ENCODE peak calls at places on chromosome 14, in five cellular contexts. One of them, this sample, is unnamed.

GRCh38 chr14:51917186-51917585 is 56.8 kb downstream of the GNG2 start:
- DNase-seq in dorsolateral prefrontal cortex: no peak
- DNase-seq in H1: no peak
- DNase-seq in heart left ventricle: no peak
- DNase-seq in psoas muscle: peak; percentile 52
- DNase-seq in this sample: no peak

GRCh38 chr14:91144425-91145145 is 30.7 kb downstream of the DGLUCY start:
- DNase-seq in dorsolateral prefrontal cortex: no peak
- DNase-seq in H1: no peak
- DNase-seq in heart left ventricle: no peak
- DNase-seq in psoas muscle: no peak
- DNase-seq in this sample: no peak

GRCh38 chr14:74973003-74973614 is 17.7 kb upstream of the PGF start:
- DNase-seq in dorsolateral prefrontal cortex: no peak
- DNase-seq in H1: no peak
- DNase-seq in heart left ventricle: peak; percentile 88
- DNase-seq in psoas muscle: peak; percentile 84
- DNase-seq in this sample: no peak

GRCh38 chr14:100840286-100840685 is 14.4 kb downstream of the MEG3 start:
- DNase-seq in dorsolateral prefrontal cortex: no peak
- DNase-seq in H1: peak; percentile 63
- DNase-seq in heart left ventricle: no peak
- DNase-seq in psoas muscle: no peak
- DNase-seq in this sample: no peak

GRCh38 chr14:89618821-89619551 is 202.0 kb upstream of the FOXN3 start:
- DNase-seq in dorsolateral prefrontal cortex: no peak
- DNase-seq in H1: peak; percentile 84
- DNase-seq in heart left ventricle: peak; percentile 78
- DNase-seq in psoas muscle: peak; percentile 88
- DNase-seq in this sample: no peak

GRCh38 chr14:23209651-23210423 is 26.4 kb upstream of the SLC7A8 start:
- DNase-seq in dorsolateral prefrontal cortex: no peak
- DNase-seq in H1: no peak
- DNase-seq in heart left ventricle: no peak
- DNase-seq in psoas muscle: no peak
- DNase-seq in this sample: no peak

GRCh38 chr14:53663709-53664108 is 292.9 kb downstream of the BMP4 start:
- DNase-seq in dorsolateral prefrontal cortex: peak; percentile 28
- DNase-seq in H1: peak; percentile 48
- DNase-seq in heart left ventricle: no peak
- DNase-seq in psoas muscle: peak; percentile 47
- DNase-seq in this sample: no peak

GRCh38 chr14:54556535-54556934 is 10.4 kb upstream of the SAMD4A start:
- DNase-seq in dorsolateral prefrontal cortex: no peak
- DNase-seq in H1: no peak
- DNase-seq in heart left ventricle: no peak
- DNase-seq in psoas muscle: no peak
- DNase-seq in this sample: no peak

GRCh38 chr14:55107766-55108554 is 21.1 kb upstream of the LGALS3 start:
- DNase-seq in dorsolateral prefrontal cortex: no peak
- DNase-seq in H1: no peak
- DNase-seq in heart left ventricle: peak; percentile 93
- DNase-seq in psoas muscle: peak; percentile 94
- DNase-seq in this sample: peak; percentile 93

GRCh38 chr14:74792249-74793039 is 29.3 kb downstream of the YLPM1 start:
- DNase-seq in dorsolateral prefrontal cortex: no peak
- DNase-seq in H1: no peak
- DNase-seq in heart left ventricle: no peak
- DNase-seq in psoas muscle: no peak
- DNase-seq in this sample: no peak

GRCh38 chr14:53034036-53034435 is 83.2 kb upstream of the FERMT2 start:
- DNase-seq in dorsolateral prefrontal cortex: no peak
- DNase-seq in H1: no peak
- DNase-seq in heart left ventricle: no peak
- DNase-seq in psoas muscle: no peak
- DNase-seq in this sample: no peak

GRCh38 chr14:79424462-79424861 is 786.8 kb downstream of the DIO2 start:
- DNase-seq in dorsolateral prefrontal cortex: no peak
- DNase-seq in H1: no peak
- DNase-seq in heart left ventricle: no peak
- DNase-seq in psoas muscle: no peak
- DNase-seq in this sample: no peak

GRCh38 chr14:66541627-66542026 is 33.7 kb downstream of the GPHN start:
- DNase-seq in dorsolateral prefrontal cortex: no peak
- DNase-seq in H1: no peak
- DNase-seq in heart left ventricle: no peak
- DNase-seq in psoas muscle: no peak
- DNase-seq in this sample: no peak
- H3K27ac ChIP-seq in dorsolateral prefrontal cortex: no peak overlapping the region
- H3K27ac ChIP-seq in H1: no peak overlapping the region
- H3K27ac ChIP-seq in heart left ventricle: no peak overlapping the region
- H3K27ac ChIP-seq in psoas muscle: no peak overlapping the region
- H3K27ac ChIP-seq in this sample: no peak overlapping the region

DNA sequence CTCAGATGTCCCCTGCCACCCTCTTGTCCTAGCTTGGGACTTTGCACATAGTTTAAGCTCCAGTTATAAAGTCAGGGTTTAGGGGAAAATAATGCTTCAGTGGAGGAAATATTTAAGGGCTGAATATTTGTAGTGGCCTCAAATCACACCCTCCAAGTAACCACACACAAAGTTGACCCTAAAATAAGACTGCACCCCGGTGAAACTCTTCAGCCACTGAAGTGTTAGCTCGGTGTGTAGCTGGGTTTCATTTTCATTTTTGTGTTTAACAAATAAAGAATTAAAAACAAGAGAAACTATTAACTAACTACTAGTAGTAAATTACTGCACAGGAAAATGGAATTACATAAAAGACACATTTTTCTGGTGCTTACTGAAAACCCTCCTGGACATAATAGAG is 14.8 kb upstream of the BCL11B start:
- DNase-seq in dorsolateral prefrontal cortex: no peak
- DNase-seq in H1: no peak
- DNase-seq in heart left ventricle: no peak
- DNase-seq in psoas muscle: no peak
- DNase-seq in this sample: no peak
- TF ChIP-seq CTCF in dorsolateral prefrontal cortex: no peak
- TF ChIP-seq CTCF in H1: no peak
- TF ChIP-seq CTCF in heart left ventricle: no peak
- TF ChIP-seq CTCF in psoas muscle: no peak
- TF ChIP-seq CTCF in this sample: no peak

GRCh38 chr14:94111276-94112095 is 950 bp downstream of the IFI27 start:
- DNase-seq in dorsolateral prefrontal cortex: no peak
- DNase-seq in H1: no peak
- DNase-seq in heart left ventricle: peak; percentile 48
- DNase-seq in psoas muscle: no peak
- DNase-seq in this sample: no peak
- H3K27ac ChIP-seq in dorsolateral prefrontal cortex: peak overlapping the region; percentile 35
- H3K27ac ChIP-seq in H1: no peak overlapping the region
- H3K27ac ChIP-seq in heart left ventricle: peak overlapping the region; percentile 89
- H3K27ac ChIP-seq in psoas muscle: peak overlapping the region; percentile 67
- H3K27ac ChIP-seq in this sample: peak overlapping the region; percentile 54

DNA sequence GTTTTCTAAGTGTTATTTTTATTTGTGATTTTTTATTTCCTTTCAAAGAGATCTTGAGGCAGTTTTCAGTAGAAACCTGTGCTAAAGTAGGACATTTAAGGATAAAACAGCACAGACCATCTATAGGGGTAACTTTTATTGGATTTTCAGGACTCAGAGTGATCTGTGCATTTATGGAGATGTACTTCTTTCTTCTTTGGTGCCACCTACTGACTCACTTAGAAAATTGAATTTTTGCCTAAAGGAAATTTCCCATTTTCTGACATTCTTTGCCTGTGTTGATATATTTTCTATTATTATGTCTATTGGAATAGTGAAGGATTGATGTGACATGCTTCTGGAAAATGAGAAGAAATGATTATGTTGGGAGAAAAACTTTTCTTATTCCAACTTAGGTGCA is 113.0 kb downstream of the UNC79 start:
- DNase-seq in dorsolateral prefrontal cortex: no peak
- DNase-seq in H1: no peak
- DNase-seq in heart left ventricle: no peak
- DNase-seq in psoas muscle: no peak
- DNase-seq in this sample: no peak
- TF ChIP-seq CTCF in dorsolateral prefrontal cortex: peak; percentile 65
- TF ChIP-seq CTCF in H1: peak; percentile 16
- TF ChIP-seq CTCF in heart left ventricle: peak; percentile 6
- TF ChIP-seq CTCF in psoas muscle: no peak
- TF ChIP-seq CTCF in this sample: no peak

GRCh38 chr14:24439830-24440605 is 2.6 kb downstream of the SDR39U1 start:
- DNase-seq in dorsolateral prefrontal cortex: no peak
- DNase-seq in H1: no peak
- DNase-seq in heart left ventricle: no peak
- DNase-seq in psoas muscle: peak; percentile 55
- DNase-seq in this sample: peak; percentile 65

GRCh38 chr14:24439257-24439656 is 3.3 kb downstream of the SDR39U1 start:
- DNase-seq in dorsolateral prefrontal cortex: no peak
- DNase-seq in H1: no peak
- DNase-seq in heart left ventricle: no peak
- DNase-seq in psoas muscle: no peak
- DNase-seq in this sample: no peak

GRCh38 chr14:24437020-24437735 is 5.4 kb downstream of the SDR39U1 start:
- DNase-seq in dorsolateral prefrontal cortex: no peak
- DNase-seq in H1: no peak
- DNase-seq in heart left ventricle: no peak
- DNase-seq in psoas muscle: no peak
- DNase-seq in this sample: no peak

GRCh38 chr14:24437736-24438067 is 4.9 kb downstream of the SDR39U1 start:
- DNase-seq in dorsolateral prefrontal cortex: no peak
- DNase-seq in H1: no peak
- DNase-seq in heart left ventricle: no peak
- DNase-seq in psoas muscle: no peak
- DNase-seq in this sample: no peak

GRCh38 chr14:24438198-24439095 is 4.1 kb downstream of the SDR39U1 start:
- DNase-seq in dorsolateral prefrontal cortex: no peak
- DNase-seq in H1: no peak
- DNase-seq in heart left ventricle: no peak
- DNase-seq in psoas muscle: no peak
- DNase-seq in this sample: no peak
- H3K27ac ChIP-seq in dorsolateral prefrontal cortex: no peak overlapping the region
- H3K27ac ChIP-seq in H1: no peak overlapping the region
- H3K27ac ChIP-seq in heart left ventricle: no peak overlapping the region
- H3K27ac ChIP-seq in psoas muscle: no peak overlapping the region
- H3K27ac ChIP-seq in this sample: no peak overlapping the region

DNA sequence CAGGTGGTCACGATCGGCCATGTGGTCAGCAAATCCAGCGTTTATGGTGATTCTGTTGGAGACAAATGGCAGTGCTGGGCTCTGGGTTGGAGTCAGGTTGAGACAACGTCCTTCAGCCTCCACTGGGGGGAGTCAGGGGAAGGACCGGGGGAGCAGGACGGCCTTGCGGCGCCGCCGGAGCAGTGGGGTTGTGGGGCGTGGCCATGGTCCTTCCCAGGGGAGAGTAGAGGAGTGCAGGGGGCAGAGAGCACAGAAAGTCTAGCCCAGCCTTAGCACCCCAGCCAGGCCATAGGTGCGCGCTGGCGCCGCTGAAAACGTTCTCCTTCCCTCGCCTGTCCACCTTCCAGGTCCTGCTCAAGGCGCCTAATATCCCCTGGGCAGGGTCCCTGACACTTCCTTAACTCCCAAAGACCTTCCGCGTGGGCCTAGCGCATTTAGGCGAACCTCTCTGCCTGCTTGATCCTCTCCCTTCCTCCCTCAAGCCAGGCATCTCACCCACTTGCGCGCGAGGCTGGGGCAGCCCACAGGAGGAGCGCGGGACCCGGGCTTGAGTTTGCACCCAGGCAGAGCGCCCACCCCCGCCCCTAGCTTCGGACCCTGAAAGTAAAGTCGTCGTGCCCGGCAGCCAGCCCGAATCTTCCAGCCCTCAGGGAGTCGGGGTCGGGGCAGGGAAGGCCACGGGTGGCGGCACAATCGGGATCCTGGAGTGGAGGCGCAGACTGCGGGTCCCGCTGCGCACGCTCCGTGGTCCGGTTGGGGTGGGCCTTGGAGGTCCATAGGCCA is 3.1 kb upstream of the KIF26A start:
- DNase-seq in dorsolateral prefrontal cortex: no peak
- DNase-seq in H1: peak; percentile 83
- DNase-seq in heart left ventricle: peak; percentile 52
- DNase-seq in psoas muscle: peak; percentile 57
- DNase-seq in this sample: peak; percentile 64
- TF ChIP-seq CTCF in dorsolateral prefrontal cortex: peak; percentile 8
- TF ChIP-seq CTCF in H1: peak; percentile 69
- TF ChIP-seq CTCF in heart left ventricle: peak; percentile 5
- TF ChIP-seq CTCF in psoas muscle: no peak
- TF ChIP-seq CTCF in this sample: no peak

DNA sequence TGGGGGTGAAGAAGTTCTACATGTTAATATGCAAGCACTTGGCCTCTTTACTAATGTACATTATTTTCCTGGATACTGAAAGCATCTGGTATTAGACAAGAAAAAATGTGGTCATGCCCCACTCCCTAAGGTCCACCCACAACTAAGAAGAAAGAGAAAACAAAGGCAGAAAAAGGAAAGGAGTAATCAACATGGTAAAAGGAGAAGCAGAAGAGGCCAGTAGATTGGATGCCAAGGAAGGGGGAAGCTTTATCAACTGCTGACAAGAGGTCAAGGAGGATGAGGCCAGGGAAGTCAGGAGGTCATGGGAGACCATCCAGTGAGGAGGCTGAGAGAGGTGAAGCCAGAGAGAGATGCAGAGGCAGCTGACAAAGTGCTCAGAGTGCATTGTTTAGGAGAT is 383.5 kb downstream of the ZFP36L1 start:
- DNase-seq in dorsolateral prefrontal cortex: no peak
- DNase-seq in H1: no peak
- DNase-seq in heart left ventricle: no peak
- DNase-seq in psoas muscle: no peak
- DNase-seq in this sample: no peak
- H3K27ac ChIP-seq in dorsolateral prefrontal cortex: no peak overlapping the region
- H3K27ac ChIP-seq in H1: no peak overlapping the region
- H3K27ac ChIP-seq in heart left ventricle: no peak overlapping the region
- H3K27ac ChIP-seq in psoas muscle: no peak overlapping the region
- H3K27ac ChIP-seq in this sample: no peak overlapping the region

This sample was measured in suprapubic skin.